ENCODE peak calls at places on chromosomes 12 and 14, in eight cellular contexts. H is Calu3; D is heart right ventricle; P is activated CD4-positive, alpha-beta T cell treated with anti-CD3 and anti-CD28 coated beads for 48 hours; Q is effector memory CD4-positive, alpha-beta T cell; F is Ammon's horn; C is fibroblast of lung; T is activated T-helper 1 cell treated with Interleukin-2 at 50 U/mL for 16 hours. N is an unnamed sample.

GRCh38 chr12:55728185-55728931 is 451 bp downstream of the CD63 start:
- DNase-seq in H (peak; percentile 79), D (peak; percentile 87), P (no peak), Q (no peak), F (peak; percentile 69), C (peak; percentile 70), T (no peak), N (no peak)

GRCh38 chr14:21993837-21994236 is 320.2 kb upstream of the OR4E1 start:
- DNase-seq in H (no peak), D (no peak), P (no peak), Q (no peak), F (no peak), C (no peak), T (no peak), N (no peak)

GRCh38 chr14:57578427-57579220 is 85.0 kb upstream of the CCDC198 start:
- DNase-seq in H (no peak), D (no peak), P (no peak), Q (no peak), F (no peak), C (no peak), T (no peak), N (no peak)

GRCh38 chr14:55097894-55098560 is 31.0 kb upstream of the LGALS3 start:
- DNase-seq in H (peak; percentile 37), D (no peak), P (peak; percentile 72), Q (peak; percentile 6), F (peak; percentile 41), C (peak; percentile 27), T (peak; percentile 14), N (no peak)

GRCh38 chr12:47147749-47148148 is 68.0 kb upstream of the AMIGO2 start:
- DNase-seq in H (no peak), D (no peak), P (no peak), Q (no peak), F (no peak), C (peak; percentile 46), T (no peak), N (no peak)

GRCh38 chr12:5078423-5078822 is 34.7 kb downstream of the KCNA5 start:
- DNase-seq in H (no peak), D (peak; percentile 85), P (no peak), Q (no peak), F (no peak), C (peak; percentile 29), T (no peak), N (no peak)

GRCh38 chr12:48104531-48104930 is 1.3 kb downstream of the SENP1 start:
- DNase-seq in H (no peak), D (no peak), P (no peak), Q (no peak), F (no peak), C (no peak), T (no peak), N (no peak)

GRCh38 chr14:51310453-51311074 is 70.5 kb downstream of the TMX1 start:
- DNase-seq in H (no peak), D (peak; percentile 73), P (no peak), Q (no peak), F (peak; percentile 72), C (peak; percentile 87), T (no peak), N (no peak)

GRCh38 chr12:94649349-94650142 is 811 bp downstream of the TMCC3 start:
- DNase-seq in H (peak; percentile 52), D (peak; percentile 36), P (peak; percentile 28), Q (peak; percentile 12), F (peak; percentile 31), C (peak; percentile 30), T (no peak), N (peak; percentile 16)

GRCh38 chr14:68137704-68138619 is 318.4 kb downstream of the RAD51B start:
- DNase-seq in H (peak; percentile 79), D (peak; percentile 6), P (peak; percentile 31), Q (no peak), F (peak; percentile 82), C (peak; percentile 99), T (no peak), N (no peak)

GRCh38 chr12:6380141-6381121 is 3.5 kb upstream of the LTBR start:
- DNase-seq in H (no peak), D (no peak), P (no peak), Q (no peak), F (no peak), C (peak; percentile 57), T (no peak), N (no peak)

GRCh38 chr14:36996133-36996856 is 176.1 kb downstream of the SLC25A21 start:
- DNase-seq in H (peak; percentile 19), D (no peak), P (no peak), Q (no peak), F (no peak), C (peak; percentile 81), T (no peak), N (no peak)

GRCh38 chr12:50986961-50987737 is 34.8 kb downstream of the HIGD1C start:
- DNase-seq in H (peak; percentile 27), D (peak; percentile 61), P (peak; percentile 12), Q (no peak), F (peak; percentile 80), C (peak; percentile 42), T (no peak), N (no peak)

GRCh38 chr12:91610561-91610960 is 427.9 kb upstream of the DCN start:
- DNase-seq in H (no peak), D (no peak), P (no peak), Q (no peak), F (no peak), C (no peak), T (no peak), N (no peak)

GRCh38 chr12:34605955-34606748 is 583.9 kb downstream of the ALG10 start:
- DNase-seq in H (no peak), D (no peak), P (no peak), Q (no peak), F (no peak), C (no peak), T (no peak), N (no peak)

GRCh38 chr12:49642370-49642802 is 19.0 kb downstream of the PRPF40B start:
- DNase-seq in H (no peak), D (no peak), P (no peak), Q (no peak), F (no peak), C (no peak), T (no peak), N (no peak)

GRCh38 chr12:115964626-115965025 is 312.9 kb downstream of the MED13L start:
- DNase-seq in H (no peak), D (no peak), P (no peak), Q (no peak), F (no peak), C (no peak), T (no peak), N (no peak)

GRCh38 chr12:27906127-27906500 is 66.4 kb downstream of the PTHLH start:
- DNase-seq in H (no peak), D (no peak), P (no peak), Q (no peak), F (no peak), C (no peak), T (no peak), N (no peak)

GRCh38 chr12:132133952-132134652 is 10.0 kb downstream of the DDX51 start:
- DNase-seq in H (no peak), D (no peak), P (no peak), Q (no peak), F (no peak), C (no peak), T (no peak), N (no peak)

GRCh38 chr12:119375619-119376018 is 41.1 kb downstream of the CCDC60 start:
- DNase-seq in H (no peak), D (no peak), P (no peak), Q (no peak), F (peak; percentile 73), C (no peak), T (no peak), N (no peak)

GRCh38 chr14:86604546-86604945 is 1074.6 kb downstream of the FLRT2 start:
- DNase-seq in H (no peak), D (no peak), P (no peak), Q (no peak), F (no peak), C (peak; percentile 15), T (no peak), N (no peak)

GRCh38 chr14:95323361-95323760 is 3.7 kb upstream of the CLMN start:
- DNase-seq in H (no peak), D (no peak), P (no peak), Q (no peak), F (no peak), C (no peak), T (no peak), N (no peak)

GRCh38 chr14:54577977-54578376 is 11.0 kb downstream of the SAMD4A start:
- DNase-seq in H (no peak), D (no peak), P (no peak), Q (no peak), F (no peak), C (peak; percentile 52), T (no peak), N (no peak)

GRCh38 chr12:122116707-122117535 is 38.4 kb downstream of the MLXIP start:
- DNase-seq in H (no peak), D (no peak), P (no peak), Q (no peak), F (peak; percentile 96), C (no peak), T (no peak), N (no peak)

GRCh38 chr12:116539905-116540482 is 19.2 kb upstream of the MAP1LC3B2 start:
- DNase-seq in H (no peak), D (no peak), P (no peak), Q (no peak), F (peak; percentile 72), C (peak; percentile 65), T (no peak), N (no peak)

GRCh38 chr14:52563120-52563519 is 10.5 kb downstream of the GPR137C start:
- DNase-seq in H (no peak), D (no peak), P (no peak), Q (no peak), F (no peak), C (peak; percentile 68), T (no peak), N (no peak)